ENCODE peak calls at places on chromosomes 5 and 9, in four cellular contexts. U is HCT116, N is left ventricle myocardium inferior, B is heart right ventricle. C is an unnamed sample.
A peak's percentile ranks its signal among the peaks of the same experiment; 100 is the strongest.

GRCh38 chr9:21317956-21318923 is 13.1 kb upstream of the IFNA5 start:
- DNase-seq in U (no peak), N (no peak), B (peak; percentile 34), C (peak; percentile 45)

GRCh38 chr5:177293819-177294581 is 9.5 kb downstream of the RAB24 start:
- DNase-seq in U (no peak), N (no peak), B (no peak), C (no peak)

GRCh38 chr9:130433168-130433946 is 11.4 kb upstream of the ASS1 start:
- DNase-seq in U (no peak), N (peak; percentile 44), B (no peak), C (no peak)

GRCh38 chr9:135973276-135974219 is 12.4 kb upstream of the UBAC1 start:
- DNase-seq in U (no peak), N (no peak), B (no peak), C (no peak)

GRCh38 chr5:167982-168660 is 23.2 kb upstream of the LRRC14B start:
- DNase-seq in U (no peak), N (no peak), B (no peak), C (no peak)

GRCh38 chr9:83714316-83714715 is 6.6 kb upstream of the UBQLN1 start:
- DNase-seq in U (no peak), N (no peak), B (no peak), C (no peak)

GRCh38 chr9:123338710-123339665 is 17.0 kb upstream of the CRB2 start:
- DNase-seq in U (no peak), N (peak; percentile 37), B (peak; percentile 43), C (no peak)

GRCh38 chr5:102865510-102866314 is 110.6 kb downstream of the PAM start:
- DNase-seq in U (peak; percentile 86), N (peak; percentile 82), B (peak; percentile 78), C (peak; percentile 38)

GRCh38 chr5:158020555-158021418 is 161.8 kb upstream of the CLINT1 start:
- DNase-seq in U (no peak), N (no peak), B (no peak), C (no peak)

GRCh38 chr9:14315754-14316573 is 2.0 kb upstream of the NFIB start:
- DNase-seq in U (no peak), N (peak; percentile 35), B (no peak), C (peak; percentile 20)

GRCh38 chr5:124404796-124405195 is 341.6 kb downstream of the ZNF608 start:
- DNase-seq in U (no peak), N (no peak), B (no peak), C (no peak)

GRCh38 chr5:15966066-15966640 is 213.4 kb downstream of the MARCHF11 start:
- DNase-seq in U (no peak), N (no peak), B (no peak), C (no peak)

GRCh38 chr5:53160895-53161294 is 51.3 kb upstream of the MOCS2 start:
- DNase-seq in U (no peak), N (no peak), B (no peak), C (no peak)

GRCh38 chr5:152953788-152954483 is 536.5 kb upstream of the GRIA1 start:
- DNase-seq in U (no peak), N (no peak), B (no peak), C (no peak)
- TF ChIP-seq CTCF in U (no peak), N (no peak), B (no peak), C (no peak)

GRCh38 chr5:14710313-14710994 is 45.9 kb downstream of the OTULIN start:
- DNase-seq in U (no peak), N (no peak), B (no peak), C (no peak)
- H3K36me3 ChIP-seq in U (no peaks in the 10 kb centered on the region), N (peaks cover 78% of the 10 kb centered on the region), B (peaks cover 62% of the 10 kb centered on the region), C (no peaks in the 10 kb centered on the region)

GRCh38 chr9:88179080-88179521 is 40.8 kb upstream of the SPATA31C2 start:
- DNase-seq in U (no peak), N (peak; percentile 18), B (no peak), C (no peak)
- H3K27ac ChIP-seq in U (no peak overlapping the region), N (no peak overlapping the region), B (no peak overlapping the region), C (no peak overlapping the region)

DNA sequence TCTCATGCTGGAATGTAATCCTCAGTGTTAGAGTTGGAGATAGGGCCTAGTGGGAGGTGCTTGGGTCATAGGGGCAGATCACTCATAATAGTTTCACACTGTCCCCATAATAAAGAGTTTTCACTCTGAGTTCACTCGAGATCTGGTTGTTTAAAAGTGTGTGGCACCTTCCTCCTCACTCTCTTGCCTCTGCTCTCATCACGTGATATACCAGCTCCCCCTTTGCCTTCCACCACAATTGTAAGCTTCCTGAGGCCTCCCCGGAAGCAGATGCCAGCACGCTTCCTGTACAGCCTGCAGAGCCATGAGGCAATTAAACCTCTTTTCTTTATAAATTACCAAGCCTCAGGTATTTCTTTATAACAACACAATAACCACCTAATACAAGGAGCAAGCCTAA is 3.8 kb upstream of the KLHL3 start:
- DNase-seq in U (no peak), N (no peak), B (no peak), C (no peak)
- TF ChIP-seq CTCF in U (no peak), N (no peak), B (no peak), C (no peak)

DNA sequence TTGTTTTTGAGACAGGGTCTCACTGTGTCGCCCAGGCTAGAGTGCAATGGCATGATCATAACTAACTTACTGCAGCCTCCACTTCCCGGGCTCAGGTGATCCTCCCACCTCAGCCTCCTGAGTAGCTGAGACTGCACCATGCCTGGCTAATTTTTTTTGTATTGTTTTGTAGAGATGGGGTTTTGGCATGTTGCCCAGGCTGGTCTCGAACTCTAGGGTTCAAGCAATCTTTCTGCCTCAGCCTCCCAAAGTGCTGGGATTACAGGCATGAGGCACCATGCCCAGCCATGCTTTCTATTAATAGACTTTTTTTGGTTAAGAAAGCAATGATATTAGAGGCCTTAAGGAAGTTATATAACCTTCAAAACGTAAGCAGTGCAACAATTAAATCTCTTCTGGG is 23.3 kb downstream of the CLTA start:
- DNase-seq in U (no peak), N (no peak), B (no peak), C (no peak)
- H3K36me3 ChIP-seq in U (peaks cover 31% of the 10 kb centered on the region), N (peaks cover 52% of the 10 kb centered on the region), B (peaks cover 10% of the 10 kb centered on the region), C (no peaks in the 10 kb centered on the region)

GRCh38 chr9:118426772-118427171 is 722.6 kb downstream of the TLR4 start:
- DNase-seq in U (no peak), N (no peak), B (no peak), C (no peak)
- H3K27ac ChIP-seq in U (no peak overlapping the region), N (no peak overlapping the region), B (no peak overlapping the region), C (no peak overlapping the region)

DNA sequence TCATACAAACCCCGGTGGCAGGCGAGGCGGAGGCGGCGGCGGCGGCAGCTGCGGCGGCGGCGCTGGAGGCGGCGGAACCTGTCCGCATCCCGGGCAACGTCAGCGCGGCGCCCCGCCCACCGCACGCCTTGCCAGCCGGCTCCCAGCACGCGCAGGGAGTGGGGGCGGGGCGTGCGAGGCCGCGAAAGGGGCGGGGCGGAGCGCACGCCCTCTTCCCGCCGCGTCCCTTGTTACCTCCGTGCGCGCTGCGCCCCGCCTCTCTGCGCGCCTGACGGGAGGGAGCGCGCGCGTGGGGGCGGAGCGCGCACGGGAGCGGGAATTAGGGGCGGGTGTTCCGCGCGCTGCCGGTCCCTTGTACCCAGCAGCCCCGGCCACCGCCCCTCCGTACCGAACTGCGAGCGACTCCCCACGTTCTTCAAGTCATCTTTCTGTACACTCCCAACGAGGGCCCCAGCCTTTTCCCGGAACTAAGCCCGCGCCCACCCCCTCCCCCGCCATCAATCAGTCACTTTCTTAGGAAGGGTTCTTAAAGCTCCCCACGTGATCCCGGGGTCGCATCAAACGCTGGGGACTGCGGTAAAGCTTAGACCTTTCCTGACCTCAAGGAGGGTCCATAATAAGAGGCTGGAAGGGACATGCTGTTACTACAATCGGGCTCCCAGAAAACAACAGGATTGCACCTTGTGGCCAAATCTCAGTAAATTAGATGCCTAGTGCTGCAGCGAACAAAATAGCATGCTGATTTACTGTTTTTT is at the start of gene AGTPBP1:
- DNase-seq in U (peak; percentile 77), N (peak; percentile 98), B (peak; percentile 95), C (peak; percentile 95)
- TF ChIP-seq CTCF in U (no peak), N (peak; percentile 11), B (no peak), C (no peak)

GRCh38 chr9:85349046-85349445 is 392.7 kb downstream of the AGTPBP1 start:
- DNase-seq in U (no peak), N (no peak), B (no peak), C (no peak)
- H3K36me3 ChIP-seq in U (no peaks in the 10 kb centered on the region), N (no peaks in the 10 kb centered on the region), B (no peaks in the 10 kb centered on the region), C (no peaks in the 10 kb centered on the region)